ENCODE peak calls at places on chromosomes 6 and 20, in seven cellular contexts. U is K562, M is endothelial cell of umbilical vein, O is heart left ventricle, S is HepG2, J is IMR-90, W is HCT116. A is an unnamed sample.

GRCh38 chr6:53048431-53049195 is 16.6 kb upstream of the FBXO9 start:
- DNase-seq in U (no peak), M (peak), O (no peak), S (peak), J (peak), W (peak), A (no peak)

GRCh38 chr6:53466257-53466656 is 78.6 kb downstream of the GCLC start:
- DNase-seq in U (no peak), M (no peak), O (no peak), S (no peak), J (peak), W (no peak), A (peak)

GRCh38 chr6:157513004-157513603 is 132.1 kb downstream of the ZDHHC14 start:
- DNase-seq in U (no peak), M (peak), O (no peak), S (peak), J (peak), W (no peak), A (no peak)

GRCh38 chr6:134291156-134291555 is 26.8 kb downstream of the SGK1 start:
- DNase-seq in U (no peak), M (no peak), O (no peak), S (no peak), J (no peak), W (no peak), A (no peak)

GRCh38 chr6:71491844-71492243 is 203.2 kb downstream of the OGFRL1 start:
- DNase-seq in U (no peak), M (no peak), O (no peak), S (no peak), J (no peak), W (no peak), A (no peak)

GRCh38 chr6:30810813-30811329 is 66.5 kb upstream of the IER3 start:
- DNase-seq in U (no peak), M (no peak), O (no peak), S (no peak), J (no peak), W (peak), A (no peak)

GRCh38 chr6:44076366-44077200 is 50.7 kb downstream of the MRPL14 start:
- DNase-seq in U (peak), M (no peak), O (peak), S (no peak), J (no peak), W (no peak), A (no peak)

GRCh38 chr6:128899651-128900050 is 16.7 kb downstream of the LAMA2 start:
- DNase-seq in U (no peak), M (no peak), O (no peak), S (no peak), J (peak), W (no peak), A (no peak)

GRCh38 chr6:112282217-112282616 is 27.9 kb upstream of the LAMA4 start:
- DNase-seq in U (no peak), M (peak), O (peak), S (no peak), J (peak), W (no peak), A (peak)

GRCh38 chr20:40992349-40993113 is 36.1 kb upstream of the TOP1 start:
- DNase-seq in U (no peak), M (no peak), O (no peak), S (no peak), J (no peak), W (no peak), A (no peak)

DNA sequence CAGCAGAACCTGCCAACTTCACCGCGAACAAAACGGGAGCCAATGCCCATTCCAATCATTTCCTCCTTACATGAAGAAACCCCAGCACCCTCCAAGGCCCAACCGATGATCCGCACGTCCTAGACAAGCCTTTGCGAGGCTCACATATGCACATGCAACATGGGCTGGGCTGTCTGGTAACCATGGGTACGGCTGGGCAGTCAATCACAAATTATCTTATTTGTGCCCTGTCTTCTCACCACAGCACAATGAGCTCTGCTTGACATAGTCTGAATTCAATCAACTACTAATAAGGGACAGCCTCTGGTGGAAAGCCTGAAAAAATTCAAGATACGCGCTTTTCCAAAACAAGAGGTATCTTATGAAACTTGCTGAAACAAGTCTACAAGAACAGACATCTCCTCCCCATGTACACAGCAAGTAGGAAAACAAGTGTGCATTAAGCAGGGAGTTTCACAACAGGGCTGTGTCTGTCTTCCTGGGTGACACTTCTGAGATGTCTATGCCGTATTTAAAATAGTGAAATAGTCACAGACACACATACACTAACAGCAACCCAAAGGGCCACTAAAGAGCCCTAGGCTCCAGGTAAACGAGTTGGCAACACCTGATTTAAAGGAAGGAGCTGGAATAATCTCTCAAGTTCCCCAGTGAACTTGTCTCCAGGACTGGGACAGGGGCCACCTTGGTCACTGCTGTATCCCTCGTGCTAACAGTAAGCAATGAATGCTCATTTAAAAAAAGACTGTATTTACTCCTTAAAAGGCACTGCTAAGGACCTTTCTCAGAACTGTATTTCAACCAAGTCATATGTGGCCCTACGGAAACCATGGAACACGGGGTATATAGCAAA is 1.5 kb downstream of the DIDO1 start:
- DNase-seq in U (no peak), M (peak), O (no peak), S (peak), J (peak), W (no peak), A (peak)
- TF ChIP-seq POLR2A in U (no peak), M (no peak), O (no peak), S (peak), J (no peak), W (no peak), A (no peak)

DNA sequence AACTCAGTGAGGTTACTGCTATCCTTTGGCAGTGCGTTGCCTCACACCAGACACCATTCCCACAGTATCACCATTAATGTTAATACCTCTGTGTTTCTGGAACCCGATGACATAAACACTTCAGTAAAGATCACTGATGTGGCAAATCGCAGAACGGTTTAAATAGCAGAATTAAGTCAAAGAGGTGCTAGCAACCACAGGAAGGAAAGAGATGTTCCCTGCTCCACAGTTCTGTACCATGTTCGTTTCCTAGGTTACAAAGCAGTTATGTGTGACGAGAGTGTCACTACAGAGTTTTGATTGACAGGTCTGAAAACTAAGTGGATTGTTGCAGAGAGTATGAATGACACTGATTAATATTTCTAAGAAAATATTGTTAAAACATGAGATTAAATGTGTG is 272.3 kb downstream of the KHDRBS2 start:
- DNase-seq in U (no peak), M (no peak), O (no peak), S (no peak), J (no peak), W (no peak), A (no peak)
- H3K4me3 ChIP-seq in U (no peak), M (no peak), O (no peak), S (no peak), J (no peak), W (no peak), A (no peak)

GRCh38 chr6:166942393-166943168 is 13.8 kb downstream of the RNASET2 start:
- DNase-seq in U (peak), M (peak), O (no peak), S (no peak), J (peak), W (no peak), A (no peak)

GRCh38 chr6:166940643-166941068 is 15.7 kb downstream of the RNASET2 start:
- DNase-seq in U (peak), M (no peak), O (no peak), S (no peak), J (peak), W (peak), A (no peak)

GRCh38 chr6:166946125-166946524 is 10.2 kb downstream of the RNASET2 start:
- DNase-seq in U (no peak), M (no peak), O (no peak), S (no peak), J (no peak), W (no peak), A (no peak)

GRCh38 chr6:166947251-166947650 is 9.1 kb downstream of the RNASET2 start:
- DNase-seq in U (no peak), M (no peak), O (no peak), S (no peak), J (no peak), W (no peak), A (no peak)

DNA sequence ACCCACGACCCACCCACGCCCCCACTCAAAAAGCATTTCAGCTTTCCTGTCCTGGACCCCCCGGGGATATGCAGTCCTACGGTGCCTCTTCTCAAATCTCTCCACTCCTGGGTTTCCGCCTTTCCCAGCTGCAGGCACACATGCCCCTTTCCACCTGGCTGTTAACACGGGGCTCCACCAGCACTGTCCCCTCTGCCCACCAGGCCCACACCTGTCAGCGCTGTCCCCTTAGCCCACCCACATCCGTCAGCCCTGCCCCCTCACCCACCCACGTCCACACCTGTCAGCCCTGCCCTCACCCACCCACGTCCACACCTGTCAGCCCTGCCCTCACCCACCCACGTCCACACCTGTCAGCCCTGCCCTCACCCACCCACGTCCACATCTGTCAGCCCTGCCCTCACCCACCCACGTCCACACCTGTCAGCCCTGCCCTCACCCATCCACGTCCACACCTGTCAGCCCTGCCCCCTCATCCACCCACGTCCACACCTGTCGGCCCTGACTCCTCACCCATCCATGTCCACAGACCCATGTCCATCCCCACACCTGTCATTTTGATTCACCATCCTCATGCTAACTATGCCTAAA is 11.6 kb downstream of the RNASET2 start:
- DNase-seq in U (no peak), M (no peak), O (no peak), S (no peak), J (no peak), W (no peak), A (no peak)
- TF ChIP-seq POLR2A in U (no peak), M (no peak), O (no peak), S (no peak), J (no peak), W (no peak), A (no peak)

DNA sequence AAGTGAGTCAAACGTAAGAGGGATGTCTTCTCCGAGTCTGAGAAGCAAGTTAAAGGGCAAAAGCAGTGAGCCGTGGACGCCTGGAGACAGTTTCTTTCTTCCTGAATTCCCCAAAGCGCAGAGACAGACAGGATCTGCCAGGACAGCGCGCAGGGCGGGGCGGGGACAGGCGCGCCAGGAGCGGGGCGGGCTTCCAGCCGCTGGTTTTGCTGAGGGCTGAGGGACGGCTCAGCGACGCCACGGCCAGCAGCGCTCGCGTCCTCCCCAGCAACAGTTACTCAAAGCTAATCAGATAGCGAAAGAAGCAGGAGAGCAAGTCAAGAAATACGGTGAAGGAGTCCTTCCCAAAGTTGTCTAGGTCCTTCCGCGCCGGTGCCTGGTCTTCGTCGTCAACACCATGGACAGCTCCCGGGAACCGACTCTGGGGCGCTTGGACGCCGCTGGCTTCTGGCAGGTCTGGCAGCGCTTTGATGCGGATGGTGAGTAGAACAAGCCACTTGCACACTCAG is at the start of gene SCGN:
- DNase-seq in U (peak), M (peak), O (peak), S (peak), J (peak), W (no peak), A (peak)
- H3K4me3 ChIP-seq in U (no peak), M (no peak), O (no peak), S (peak), J (no peak), W (no peak), A (peak)

GRCh38 chr6:158709809-158710208 is 60.0 kb downstream of the SYTL3 start:
- DNase-seq in U (no peak), M (no peak), O (no peak), S (no peak), J (no peak), W (no peak), A (no peak)

GRCh38 chr6:158706369-158706982 is 56.6 kb downstream of the SYTL3 start:
- DNase-seq in U (peak), M (peak), O (peak), S (peak), J (peak), W (peak), A (peak)

GRCh38 chr6:158707120-158707519 is 57.3 kb downstream of the SYTL3 start:
- DNase-seq in U (peak), M (peak), O (peak), S (no peak), J (peak), W (peak), A (no peak)

GRCh38 chr6:158708239-158708638 is 58.4 kb downstream of the SYTL3 start:
- DNase-seq in U (no peak), M (peak), O (peak), S (no peak), J (peak), W (no peak), A (no peak)

GRCh38 chr6:158707826-158708225 is 58.0 kb downstream of the SYTL3 start:
- DNase-seq in U (no peak), M (no peak), O (peak), S (no peak), J (no peak), W (no peak), A (no peak)
- TF ChIP-seq POLR2A in U (no peak), M (no peak), O (no peak), S (no peak), J (no peak), W (peak), A (no peak)

GRCh38 chr6:148272084-148272483 is 70.6 kb upstream of the SASH1 start:
- DNase-seq in U (no peak), M (peak), O (no peak), S (no peak), J (peak), W (no peak), A (no peak)
- H3K4me3 ChIP-seq in U (no peak), M (no peak), O (peak), S (no peak), J (peak), W (no peak), A (no peak)

GRCh38 chr20:45419188-45420091 is 3.5 kb downstream of the PIGT start:
- DNase-seq in U (no peak), M (peak), O (peak), S (peak), J (peak), W (no peak), A (peak)
- TF ChIP-seq POLR2A in U (no peak), M (no peak), O (no peak), S (no peak), J (no peak), W (no peak), A (no peak)

DNA sequence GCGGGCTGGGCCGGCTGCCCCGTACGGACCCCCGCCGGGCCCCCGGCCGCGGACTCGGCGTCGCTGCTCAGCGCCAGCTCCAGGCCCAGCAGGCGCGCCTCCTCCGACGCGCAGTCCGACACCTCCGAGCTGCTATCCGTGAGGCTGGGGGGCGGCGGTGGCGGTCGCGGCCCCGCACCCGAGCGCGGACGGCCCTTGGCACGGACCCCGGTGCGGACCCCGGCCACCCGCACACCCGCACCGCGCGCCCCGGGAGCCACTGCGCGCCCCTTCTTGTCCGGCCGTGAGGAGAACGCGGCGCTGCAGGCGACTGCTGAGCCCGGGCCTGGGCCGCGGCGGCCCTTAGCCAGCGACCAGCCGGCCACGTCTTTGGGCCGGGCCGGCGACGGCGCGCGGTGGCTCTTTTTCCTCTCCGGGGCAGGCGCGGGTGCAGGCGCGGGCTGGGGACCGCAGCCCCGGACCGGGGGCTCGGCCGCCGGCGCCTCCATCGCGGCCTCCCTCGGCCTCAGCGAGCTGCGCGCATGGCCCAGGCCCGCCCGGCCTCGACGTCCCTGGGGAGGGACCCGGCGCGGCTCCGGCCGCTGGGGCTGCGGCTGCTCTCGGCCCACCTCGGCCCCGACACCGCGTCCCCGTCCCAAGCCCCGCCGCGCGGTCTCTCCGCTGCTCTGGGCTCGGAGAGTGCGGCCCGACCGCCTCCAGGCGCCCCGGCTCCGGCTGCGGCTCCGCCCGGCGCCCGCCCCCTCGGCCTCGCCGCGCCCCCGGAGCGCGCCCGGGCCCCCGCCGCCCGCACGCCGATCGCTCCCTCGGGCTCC is 12.9 kb upstream of the TLDC2 start:
- DNase-seq in U (no peak), M (peak), O (no peak), S (no peak), J (no peak), W (no peak), A (no peak)
- H3K4me3 ChIP-seq in U (peak), M (peak), O (peak), S (peak), J (peak), W (peak), A (no peak)

GRCh38 chr6:13237318-13237717 is 91.0 kb downstream of the TBC1D7 start:
- DNase-seq in U (no peak), M (no peak), O (no peak), S (no peak), J (no peak), W (no peak), A (no peak)
- TF ChIP-seq POLR2A in U (no peak), M (no peak), O (no peak), S (no peak), J (no peak), W (no peak), A (no peak)

A was measured in adrenal gland.